ENCODE peak calls at places on chromosomes 2 and 18, in five cellular contexts. Z is mammary epithelial cell, S is A549, M is thyroid gland, X is cardiac muscle cell. E is an unnamed sample.

GRCh38 chr2:47696478-47696831 is 86.5 kb upstream of the MSH6 start:
- DNase-seq in Z (no peak), M (no peak), X (no peak), S (no peak), E (no peak)

GRCh38 chr2:43518718-43519117 is 77.1 kb downstream of the THADA start:
- DNase-seq in Z (no peak), S (no peak), X (no peak), M (no peak), E (no peak)

GRCh38 chr18:903703-904102 is 968 bp upstream of the ADCYAP1 start:
- DNase-seq in S (peak; percentile 24), Z (peak; percentile 33), M (peak; percentile 66), X (peak; percentile 83), E (peak; percentile 73)

GRCh38 chr2:72893594-72894319 is 6.5 kb downstream of the SPR start:
- DNase-seq in S (peak; percentile 82), Z (peak; percentile 49), X (peak; percentile 82), M (peak; percentile 38), E (peak; percentile 75)

GRCh38 chr2:160742679-160743078 is 249.1 kb upstream of the RBMS1 start:
- DNase-seq in X (no peak), S (peak; percentile 39), Z (no peak), M (no peak), E (no peak)

GRCh38 chr2:143264851-143265250 is 135.6 kb downstream of the ARHGAP15 start:
- DNase-seq in Z (no peak), S (no peak), M (peak; percentile 6), X (no peak), E (no peak)

GRCh38 chr2:58271826-58272225 is 30.7 kb upstream of the FANCL start:
- DNase-seq in M (no peak), S (no peak), Z (no peak), X (no peak), E (no peak)

GRCh38 chr2:9174771-9175441 is 31.7 kb upstream of the ASAP2 start:
- DNase-seq in Z (peak; percentile 56), X (peak; percentile 54), M (peak; percentile 87), S (no peak), E (peak; percentile 63)

GRCh38 chr2:9219027-9219445 is 12.4 kb downstream of the ASAP2 start:
- DNase-seq in S (no peak), Z (no peak), M (no peak), X (no peak), E (no peak)

GRCh38 chr2:47024046-47024445 is 108.4 kb upstream of the MCFD2 start:
- DNase-seq in S (no peak), X (no peak), M (no peak), Z (no peak), E (no peak)

GRCh38 chr2:204570449-204570848 is 25.2 kb downstream of the PARD3B start:
- DNase-seq in S (no peak), Z (no peak), X (no peak), M (no peak), E (no peak)

GRCh38 chr2:95026471-95027368 is 1.2 kb downstream of the MAL start:
- DNase-seq in X (no peak), M (peak; percentile 57), S (no peak), Z (no peak), E (no peak)

GRCh38 chr18:55778731-55779460 is 190.9 kb upstream of the TCF4 start:
- DNase-seq in X (no peak), M (no peak), S (no peak), Z (peak; percentile 60), E (peak; percentile 63)

GRCh38 chr2:198371902-198372611 is 567.7 kb downstream of the PLCL1 start:
- DNase-seq in M (no peak), Z (peak; percentile 37), X (no peak), S (no peak), E (no peak)

GRCh38 chr2:201901770-201902169 is 95.4 kb downstream of the CDK15 start:
- DNase-seq in X (no peak), M (no peak), Z (no peak), S (no peak), E (no peak)

GRCh38 chr2:120949027-120949956 is 213.6 kb downstream of the GLI2 start:
- DNase-seq in X (peak; percentile 36), M (no peak), Z (no peak), S (peak; percentile 53), E (no peak)

GRCh38 chr2:45616663-45617411 is 5.8 kb upstream of the SRBD1 start:
- DNase-seq in X (no peak), S (peak; percentile 50), M (no peak), Z (peak; percentile 67), E (no peak)

GRCh38 chr2:43526994-43527393 is 68.8 kb downstream of the THADA start:
- DNase-seq in Z (no peak), M (no peak), S (no peak), X (no peak), E (no peak)

GRCh38 chr18:62651276-62652031 is 63.9 kb upstream of the PHLPP1 start:
- DNase-seq in M (no peak), Z (no peak), X (no peak), S (no peak), E (no peak)

GRCh38 chr18:44637210-44638051 is 43.3 kb upstream of the SETBP1 start:
- DNase-seq in X (no peak), S (peak; percentile 28), M (peak; percentile 5), Z (peak; percentile 86), E (no peak)

GRCh38 chr2:218622606-218623238 is 15.0 kb downstream of the PLCD4 start:
- DNase-seq in X (no peak), M (peak; percentile 11), Z (no peak), S (no peak), E (peak; percentile 31)

GRCh38 chr2:24492283-24493272 is 1.5 kb downstream of the NCOA1 start:
- DNase-seq in S (no peak), X (no peak), M (no peak), Z (peak; percentile 10), E (peak; percentile 56)

GRCh38 chr2:135839713-135840112 is 2.7 kb upstream of the LCT start:
- DNase-seq in Z (no peak), S (no peak), X (no peak), M (no peak), E (no peak)

GRCh38 chr18:34709631-34710429 is at the start of gene DTNA:
- DNase-seq in Z (peak; percentile 81), M (no peak), X (peak; percentile 32), S (no peak), E (peak; percentile 89)

GRCh38 chr2:15081356-15081755 is 448.8 kb downstream of the LRATD1 start:
- DNase-seq in X (no peak), S (no peak), Z (no peak), M (no peak), E (no peak)

GRCh38 chr18:45291616-45292612 is 323.4 kb upstream of the SLC14A2 start:
- DNase-seq in S (no peak), Z (peak; percentile 11), X (no peak), M (no peak), E (peak; percentile 42)

GRCh38 chr2:45068643-45069140 is 59.4 kb upstream of the SIX2 start:
- DNase-seq in M (no peak), S (no peak), X (no peak), Z (peak; percentile 79), E (peak; percentile 11)

GRCh38 chr18:7221424-7222155 is 9.3 kb upstream of the LRRC30 start:
- DNase-seq in S (peak; percentile 79), Z (peak; percentile 58), X (peak; percentile 86), M (peak; percentile 67), E (peak; percentile 23)

GRCh38 chr2:84906108-84906899 is 848 bp downstream of the TMSB10 start:
- DNase-seq in X (peak; percentile 19), Z (peak; percentile 19), M (peak; percentile 54), S (peak; percentile 29), E (peak; percentile 32)

GRCh38 chr2:100446696-100447095 is 23.6 kb upstream of the NMS start:
- DNase-seq in M (no peak), X (no peak), S (no peak), Z (peak; percentile 1), E (no peak)

GRCh38 chr18:40414155-40414754 is 1540.8 kb upstream of the PIK3C3 start:
- DNase-seq in X (no peak), M (no peak), Z (no peak), S (no peak), E (no peak)

GRCh38 chr2:33457588-33458247 is 18.7 kb upstream of the RASGRP3 start:
- DNase-seq in X (peak; percentile 79), M (no peak), Z (no peak), S (no peak), E (no peak)

GRCh38 chr18:12307871-12308385 is at the start of gene TUBB6:
- DNase-seq in Z (peak; percentile 82), S (peak; percentile 38), X (peak; percentile 76), M (peak; percentile 48), E (peak; percentile 88)

GRCh38 chr18:46332956-46333355 is 228.8 kb downstream of the HAUS1 start:
- DNase-seq in S (no peak), M (peak; percentile 78), X (no peak), Z (no peak), E (no peak)

GRCh38 chr2:161170917-161171594 is 10.8 kb downstream of the TANK start:
- DNase-seq in X (no peak), S (no peak), Z (peak; percentile 62), M (no peak), E (peak; percentile 81)

GRCh38 chr2:149575277-149575676 is 12.3 kb downstream of the MMADHC start:
- DNase-seq in S (no peak), M (no peak), Z (no peak), X (no peak), E (no peak)
- H3K9me3 ChIP-seq in S (no peaks in the 10 kb centered on the region), M (no peaks in the 10 kb centered on the region), Z (no peaks in the 10 kb centered on the region), X (no peaks in the 10 kb centered on the region), E (no peaks in the 10 kb centered on the region)

GRCh38 chr2:237170017-237170416 is 84.3 kb downstream of the COPS8 start:
- DNase-seq in Z (no peak), M (no peak), S (no peak), X (no peak), E (no peak)

GRCh38 chr2:237167934-237168333 is 82.2 kb downstream of the COPS8 start:
- DNase-seq in Z (no peak), S (no peak), M (no peak), X (no peak), E (no peak)

GRCh38 chr2:237167038-237167437 is 81.3 kb downstream of the COPS8 start:
- DNase-seq in M (no peak), Z (no peak), S (no peak), X (no peak), E (no peak)

GRCh38 chr2:237171895-237172294 is 86.2 kb downstream of the COPS8 start:
- DNase-seq in M (no peak), Z (no peak), S (no peak), X (no peak), E (no peak)

DNA sequence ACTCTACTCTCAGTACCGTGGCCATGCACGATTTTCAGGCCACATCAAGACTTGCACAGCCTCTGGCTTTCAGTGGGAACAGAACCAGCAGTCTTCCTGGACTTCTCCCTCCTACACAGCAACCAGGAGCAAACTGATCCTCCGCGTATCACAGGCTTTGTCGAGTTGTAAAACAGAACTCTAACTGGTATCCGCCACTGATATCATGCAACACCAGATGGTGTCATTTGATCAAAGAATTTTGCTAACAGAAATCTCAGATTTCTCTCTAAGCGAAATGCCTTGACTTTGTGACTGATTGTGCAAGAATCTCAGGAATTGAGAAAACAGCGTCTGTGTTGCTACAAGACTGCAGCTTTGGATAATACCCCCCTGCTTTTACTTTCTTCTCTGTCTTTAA is 85.7 kb downstream of the COPS8 start:
- DNase-seq in M (no peak), Z (peak; percentile 63), X (no peak), S (peak; percentile 76), E (peak; percentile 73)
- TF ChIP-seq CTCF in M (peak; percentile 56), Z (peak; percentile 22), X (peak; percentile 47), S (peak; percentile 68), E (peak; percentile 54)

GRCh38 chr18:78655921-78656320 is 323.7 kb upstream of the SALL3 start:
- DNase-seq in M (no peak), X (no peak), Z (no peak), S (no peak), E (no peak)
- H3K9me3 ChIP-seq in M (no peaks in the 10 kb centered on the region), X (no peaks in the 10 kb centered on the region), Z (peaks cover 36% of the 10 kb centered on the region), S (no peaks in the 10 kb centered on the region), E (no peaks in the 10 kb centered on the region)

GRCh38 chr2:203019142-203019541 is 4.5 kb downstream of the NBEAL1 start:
- DNase-seq in M (no peak), Z (no peak), S (no peak), X (no peak), E (no peak)
- TF ChIP-seq CTCF in M (no peak), Z (no peak), S (no peak), X (no peak), E (no peak)

E was measured in A673.